ENCODE peak calls at places on chromosomes 12 and 14, in six cellular contexts. S is A172, E is body of pancreas, W is astrocyte of the spinal cord, M is NCI-H69, Y is fibroblast of pulmonary artery. I is an unnamed sample.

GRCh38 chr14:70317969-70318634 is 41.4 kb downstream of the COX16 start:
- DNase-seq in S (peak), M (peak), E (peak), W (peak), Y (peak), I (no peak)

GRCh38 chr12:28242129-28242887 is 52.1 kb downstream of the CCDC91 start:
- DNase-seq in E (no peak), M (no peak), Y (no peak), S (no peak), W (no peak), I (no peak)

GRCh38 chr14:101062611-101063010 is 159.1 kb upstream of the RTL1 start:
- DNase-seq in E (no peak), M (no peak), S (no peak), W (no peak), Y (no peak), I (no peak)

GRCh38 chr14:100818221-100818699 is 7.7 kb upstream of the MEG3 start:
- DNase-seq in W (no peak), E (peak), Y (no peak), S (peak), M (peak), I (no peak)

GRCh38 chr12:105897311-105897725 is 241.4 kb downstream of the NUAK1 start:
- DNase-seq in M (no peak), S (no peak), Y (no peak), W (no peak), E (no peak), I (no peak)

GRCh38 chr14:100609331-100609870 is 22.2 kb upstream of the BEGAIN start:
- DNase-seq in S (no peak), M (no peak), E (no peak), W (no peak), Y (no peak), I (no peak)

GRCh38 chr12:48037267-48037915 is 33.1 kb upstream of the COL2A1 start:
- DNase-seq in E (no peak), W (peak), S (no peak), M (peak), Y (peak), I (no peak)

GRCh38 chr14:104383931-104384775 is 195.4 kb upstream of the C14orf180 start:
- DNase-seq in M (peak), E (peak), W (no peak), Y (no peak), S (no peak), I (no peak)

GRCh38 chr14:73283592-73284379 is 46.5 kb downstream of the PAPLN start:
- DNase-seq in S (peak), M (peak), E (no peak), Y (peak), W (peak), I (no peak)

GRCh38 chr14:103315368-103315911 is 18.6 kb upstream of the EIF5 start:
- DNase-seq in Y (peak), S (no peak), W (peak), E (no peak), M (no peak), I (peak)

GRCh38 chr12:97572220-97572619 is 109.6 kb downstream of the RMST start:
- DNase-seq in E (no peak), W (no peak), Y (no peak), S (no peak), M (peak), I (no peak)

I was measured in lung.